ENCODE peak calls at places on chromosomes 1 and 21, in five cellular contexts. R is right cardiac atrium, X is sigmoid colon, U is cardiac muscle cell, A is GM23248. W is an unnamed sample.

GRCh38 chr1:29083318-29084195 is 40.1 kb downstream of the TMEM200B start:
- DNase-seq in R (no peak), X (no peak), U (no peak), A (no peak), W (no peak)

GRCh38 chr1:18542351-18542750 is 61.6 kb downstream of the KLHDC7A start:
- DNase-seq in R (no peak), X (no peak), U (no peak), A (no peak), W (no peak)

GRCh38 chr1:48777219-48777895 is 666 bp upstream of the BEND5 start:
- DNase-seq in R (no peak), X (no peak), U (no peak), A (peak), W (no peak)

GRCh38 chr1:172399369-172400072 is 21.0 kb upstream of the C1orf105 start:
- DNase-seq in R (peak), X (peak), U (peak), A (peak), W (peak)

GRCh38 chr1:186772228-186772627 is 56.5 kb upstream of the PLA2G4A start:
- DNase-seq in R (no peak), X (no peak), U (no peak), A (no peak), W (no peak)

GRCh38 chr1:91752324-91752723 is 133.6 kb downstream of the TGFBR3 start:
- DNase-seq in R (no peak), X (no peak), U (no peak), A (no peak), W (no peak)

GRCh38 chr1:227942021-227942715 is 5.6 kb downstream of the WNT9A start:
- DNase-seq in R (no peak), X (peak), U (no peak), A (no peak), W (peak)

GRCh38 chr1:31327381-31327780 is 30.5 kb downstream of the ZCCHC17 start:
- DNase-seq in R (no peak), X (no peak), U (peak), A (peak), W (no peak)

GRCh38 chr1:228978486-228979324 is 243.4 kb downstream of the RHOU start:
- DNase-seq in R (peak), X (peak), U (peak), A (peak), W (no peak)

GRCh38 chr1:38084700-38085099 is 38.1 kb upstream of the POU3F1 start:
- DNase-seq in R (no peak), X (no peak), U (no peak), A (no peak), W (no peak)

GRCh38 chr1:168470821-168471473 is 72.8 kb downstream of the XCL2 start:
- DNase-seq in R (no peak), X (no peak), U (peak), A (peak), W (no peak)

GRCh38 chr1:6180215-6180577 is at the start of gene CHD5:
- DNase-seq in R (peak), X (no peak), U (no peak), A (peak), W (no peak)

GRCh38 chr1:153483776-153484175 is 23.3 kb upstream of the S100A7 start:
- DNase-seq in R (no peak), X (no peak), U (no peak), A (no peak), W (no peak)

GRCh38 chr1:29753771-29754607 is 517.7 kb downstream of the PTPRU start:
- DNase-seq in R (no peak), X (no peak), U (no peak), A (peak), W (peak)

GRCh38 chr1:183610053-183610452 is 19.8 kb upstream of the NCF2 start:
- DNase-seq in R (no peak), X (no peak), U (no peak), A (peak), W (no peak)

GRCh38 chr1:92993581-92993980 is 32.3 kb upstream of the DIPK1A start:
- DNase-seq in R (no peak), X (no peak), U (no peak), A (no peak), W (no peak)

GRCh38 chr1:96979287-96979686 is 257.7 kb downstream of the PTBP2 start:
- DNase-seq in R (no peak), X (no peak), U (no peak), A (no peak), W (no peak)

GRCh38 chr1:87219626-87220025 is 109.1 kb upstream of the LMO4 start:
- DNase-seq in R (no peak), X (no peak), U (peak), A (no peak), W (no peak)

GRCh38 chr1:205075642-205076155 is 8.6 kb downstream of the TMEM81 start:
- DNase-seq in R (no peak), X (no peak), U (no peak), A (no peak), W (no peak)

GRCh38 chr1:172397221-172397620 is 23.3 kb upstream of the C1orf105 start:
- DNase-seq in R (no peak), X (no peak), U (peak), A (peak), W (no peak)

GRCh38 chr21:43979654-43980053 is 32.5 kb upstream of the TRAPPC10 start:
- DNase-seq in R (peak), X (no peak), U (no peak), A (no peak), W (no peak)

GRCh38 chr21:15631342-15631741 is 98.4 kb upstream of the USP25 start:
- DNase-seq in R (no peak), X (no peak), U (peak), A (peak), W (no peak)

GRCh38 chr1:211944733-211945500 is 90.4 kb downstream of the INTS7 start:
- DNase-seq in R (no peak), X (no peak), U (peak), A (no peak), W (no peak)

GRCh38 chr21:25518491-25518911 is 88.8 kb downstream of the MRPL39 start:
- DNase-seq in R (no peak), X (no peak), U (peak), A (no peak), W (no peak)

GRCh38 chr1:23422313-23422877 is 2.2 kb downstream of the TCEA3 start:
- DNase-seq in R (peak), X (peak), U (peak), A (peak), W (peak)

GRCh38 chr1:174626031-174627020 is 178.6 kb downstream of the GPR52 start:
- DNase-seq in R (no peak), X (no peak), U (no peak), A (peak), W (no peak)

GRCh38 chr1:3789421-3790300 is 6.6 kb downstream of the LRRC47 start:
- DNase-seq in R (peak), X (no peak), U (no peak), A (no peak), W (no peak)

GRCh38 chr1:3788756-3789420 is 7.4 kb downstream of the LRRC47 start:
- DNase-seq in R (peak), X (no peak), U (no peak), A (no peak), W (no peak)

GRCh38 chr1:3787745-3788605 is 8.3 kb downstream of the LRRC47 start:
- DNase-seq in R (peak), X (no peak), U (no peak), A (no peak), W (no peak)

GRCh38 chr1:3790501-3790923 is 5.8 kb downstream of the LRRC47 start:
- DNase-seq in R (peak), X (no peak), U (no peak), A (no peak), W (no peak)

GRCh38 chr1:3790952-3791351 is 5.3 kb downstream of the LRRC47 start:
- DNase-seq in R (peak), X (no peak), U (no peak), A (no peak), W (no peak)
- H3K27ac ChIP-seq in R (no peak), X (no peak), U (peak), A (no peak), W (no peak)

DNA sequence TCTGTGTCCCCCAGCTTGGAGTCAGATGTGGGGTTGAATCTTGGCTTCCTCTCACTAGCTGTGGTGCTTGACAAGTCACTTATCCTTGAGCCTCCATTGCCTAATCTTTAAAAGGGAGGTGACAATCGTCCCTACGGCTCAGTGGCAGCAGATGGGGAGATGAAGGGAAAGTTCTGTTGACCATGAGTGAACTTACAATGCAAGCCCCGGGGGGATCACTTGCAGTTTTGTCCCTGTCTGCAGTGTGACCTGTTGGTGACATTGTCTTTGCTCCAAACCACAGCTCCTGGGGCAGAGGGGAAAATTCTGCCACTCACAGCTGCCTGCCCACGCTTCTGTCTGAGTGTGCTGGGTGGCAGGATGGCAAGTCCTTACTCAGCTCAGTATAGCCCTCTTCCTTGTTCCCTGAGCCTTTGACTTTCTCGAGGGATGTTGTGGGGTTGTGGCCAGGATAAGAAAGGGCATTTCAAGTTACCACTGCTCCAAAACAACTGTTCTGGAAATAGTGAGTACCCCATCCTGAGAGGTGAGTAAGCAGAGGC is 1.7 kb downstream of the PCSK9 start:
- DNase-seq in R (no peak), X (no peak), U (no peak), A (no peak), W (no peak)
- H3K27ac ChIP-seq in R (no peak), X (no peak), U (no peak), A (no peak), W (no peak)

GRCh38 chr1:214028569-214028968 is 40.8 kb downstream of the PROX1 start:
- DNase-seq in R (no peak), X (no peak), U (no peak), A (no peak), W (no peak)

GRCh38 chr1:214026985-214027384 is 39.2 kb downstream of the PROX1 start:
- DNase-seq in R (no peak), X (no peak), U (no peak), A (no peak), W (no peak)

GRCh38 chr1:214028095-214028494 is 40.3 kb downstream of the PROX1 start:
- DNase-seq in R (no peak), X (no peak), U (no peak), A (no peak), W (no peak)

GRCh38 chr1:214028999-214029406 is 41.2 kb downstream of the PROX1 start:
- DNase-seq in R (no peak), X (no peak), U (no peak), A (no peak), W (no peak)

GRCh38 chr1:214027498-214027897 is 39.7 kb downstream of the PROX1 start:
- DNase-seq in R (no peak), X (no peak), U (no peak), A (no peak), W (no peak)
- H3K27ac ChIP-seq in R (no peak), X (no peak), U (peak), A (no peak), W (peak)

GRCh38 chr1:145922266-145922665 is 3.7 kb upstream of the PEX11B start:
- DNase-seq in R (no peak), X (no peak), U (peak), A (peak), W (no peak)

GRCh38 chr1:145918144-145918991 is at the start of gene PEX11B:
- DNase-seq in R (peak), X (peak), U (peak), A (peak), W (peak)

GRCh38 chr1:145918992-145919939 is 749 bp upstream of the PEX11B start:
- DNase-seq in R (peak), X (peak), U (peak), A (peak), W (no peak)

GRCh38 chr1:145916745-145917144 is 1.8 kb downstream of the PEX11B start:
- DNase-seq in R (no peak), X (no peak), U (no peak), A (peak), W (no peak)

DNA sequence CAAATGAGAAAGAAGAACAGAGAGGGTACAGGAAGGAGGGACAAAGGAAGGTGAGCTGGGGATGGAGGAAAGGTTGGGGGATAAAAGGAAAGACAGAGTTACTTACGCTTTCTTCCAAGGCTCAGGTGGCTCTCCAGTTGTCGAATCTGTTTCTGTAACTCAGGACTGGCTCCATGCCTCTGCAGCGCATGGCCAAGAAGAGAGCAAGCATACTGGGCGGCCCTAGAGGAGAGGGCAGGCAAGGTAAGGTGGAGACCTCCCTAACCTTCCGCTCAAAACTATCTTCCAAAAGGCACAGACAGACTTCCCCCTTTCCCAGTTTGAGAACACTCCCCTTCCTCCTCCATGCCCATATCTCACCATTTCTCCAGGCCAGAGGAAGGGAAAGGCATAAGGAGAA is 922 bp downstream of the PEX11B start:
- DNase-seq in R (no peak), X (no peak), U (no peak), A (peak), W (no peak)
- H3K27ac ChIP-seq in R (no peak), X (peak), U (no peak), A (peak), W (no peak)

DNA sequence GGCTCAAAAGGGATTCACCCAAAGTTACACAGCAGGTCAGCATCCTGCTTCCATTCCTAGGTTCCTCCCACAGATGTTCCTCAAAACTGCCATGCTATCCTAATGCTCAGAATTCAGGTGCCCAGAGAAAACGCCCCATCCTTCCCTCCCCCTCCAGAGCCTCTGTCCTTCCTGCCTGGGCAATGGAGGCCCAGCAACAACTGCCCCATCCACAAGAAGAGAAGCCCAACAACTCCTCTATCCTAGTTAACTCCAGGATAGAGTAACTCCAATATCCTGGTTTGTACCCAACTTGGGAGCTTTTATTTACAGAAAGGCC is 16.9 kb downstream of the COL9A2 start:
- DNase-seq in R (no peak), X (no peak), U (no peak), A (no peak), W (no peak)
- H3K27ac ChIP-seq in R (no peak), X (no peak), U (no peak), A (no peak), W (no peak)